ENCODE peak calls at places on chromosomes 16 and 17, in five cellular contexts. J, E, X, W and C are unnamed samples.

GRCh38 chr16:75238853-75239371 is 12.5 kb downstream of the BCAR1 start:
- DNase-seq in X (no peak), W (no peak), E (no peak), J (no peak), C (no peak)

GRCh38 chr17:74345433-74346241 is 16.0 kb downstream of the BTBD17 start:
- DNase-seq in J (no peak), E (no peak), W (no peak), X (no peak), C (no peak)

GRCh38 chr17:22138861-22139469 is 446.6 kb downstream of the KCNJ18 start:
- DNase-seq in W (no peak), X (no peak), E (no peak), J (no peak), C (no peak)

GRCh38 chr16:28623172-28623711 is 13.4 kb upstream of the SULT1A1 start:
- DNase-seq in J (peak; percentile 70), E (peak; percentile 45), W (peak; percentile 28), X (no peak), C (peak; percentile 73)

GRCh38 chr16:84307209-84307954 is 12.7 kb downstream of the WFDC1 start:
- DNase-seq in E (no peak), X (no peak), W (no peak), J (no peak), C (no peak)

GRCh38 chr16:84313921-84314320 is 19.2 kb downstream of the WFDC1 start:
- DNase-seq in W (no peak), J (no peak), E (no peak), X (no peak), C (no peak)

GRCh38 chr16:86398622-86399021 is 111.7 kb upstream of the FOXF1 start:
- DNase-seq in J (no peak), W (no peak), E (no peak), X (no peak), C (no peak)

GRCh38 chr16:57999366-57999970 is 1.0 kb downstream of the ZNF319 start:
- DNase-seq in J (peak; percentile 52), E (peak; percentile 11), W (no peak), X (no peak), C (peak; percentile 61)

GRCh38 chr16:71426069-71426879 is 15.6 kb downstream of the TLE7 start:
- DNase-seq in E (no peak), J (peak; percentile 20), W (peak; percentile 65), X (peak; percentile 65), C (peak; percentile 10)

GRCh38 chr17:41417576-41418015 is 6.8 kb downstream of the KRT37 start:
- DNase-seq in X (no peak), J (no peak), W (no peak), E (no peak), C (no peak)